ENCODE peak calls at places on chromosomes 16 and 17, in seven cellular contexts. B is activated gamma-delta T cell treated with anti-CD3 and anti-CD28 coated beads, Interleukin-2, amount 50 U/mL, for 16 hours; H is CD4-positive, alpha-beta memory T cell; V is mucosa of gallbladder; J is activated CD8-positive, alpha-beta T cell treated with anti-CD3 and anti-CD28 coated beads, Interleukin-2, amount 10 ng/mL, durations not matched to agents 7 days and 5 days; P is fibroblast of lung; N is head of caudate nucleus. T is an unnamed sample.
A peak's percentile ranks its signal among the peaks of the same experiment; 100 is the strongest.

GRCh38 chr17:2071421-2072281 is 16.7 kb downstream of the HIC1 start:
- DNase-seq in B (no peak), H (no peak), N (no peak), P (peak; percentile 87), V (peak; percentile 71), J (no peak), T (no peak)

GRCh38 chr16:7513429-7513828 is 180.8 kb downstream of the RBFOX1 start:
- DNase-seq in J (no peak), H (no peak), B (no peak), V (no peak), P (no peak), N (no peak), T (no peak)

GRCh38 chr16:13439766-13440165 is 480.2 kb upstream of the ERCC4 start:
- DNase-seq in N (no peak), P (no peak), H (no peak), B (no peak), J (no peak), V (no peak), T (no peak)

GRCh38 chr16:83686726-83687125 is 121.1 kb upstream of the HSBP1 start:
- DNase-seq in H (no peak), V (no peak), B (no peak), N (no peak), P (no peak), J (no peak), T (no peak)

GRCh38 chr17:75549246-75550138 is 24.0 kb downstream of the LLGL2 start:
- DNase-seq in H (no peak), J (no peak), N (no peak), V (peak; percentile 91), B (no peak), P (no peak), T (no peak)

GRCh38 chr16:86984975-86985655 is 332.1 kb downstream of the C16orf95 start:
- DNase-seq in H (no peak), B (no peak), P (no peak), J (no peak), N (no peak), V (peak; percentile 28), T (no peak)

GRCh38 chr17:48406936-48407567 is 23.0 kb downstream of the SKAP1 start:
- DNase-seq in H (no peak), J (no peak), N (no peak), P (no peak), V (no peak), B (no peak), T (no peak)

GRCh38 chr17:4551796-4552525 is 3.2 kb downstream of the MYBBP1A start:
- DNase-seq in B (no peak), J (no peak), P (no peak), H (no peak), N (no peak), V (no peak), T (no peak)

GRCh38 chr17:1726626-1727257 is 2.2 kb downstream of the WDR81 start:
- DNase-seq in J (no peak), N (no peak), V (no peak), B (no peak), H (no peak), P (no peak), T (no peak)

GRCh38 chr17:46770818-46771600 is 47.5 kb downstream of the WNT3 start:
- DNase-seq in N (peak; percentile 69), H (peak; percentile 15), J (no peak), B (no peak), V (no peak), P (peak; percentile 17), T (no peak)

GRCh38 chr17:73492802-73493139 is 151.5 kb downstream of the SDK2 start:
- DNase-seq in V (no peak), B (no peak), J (no peak), N (no peak), H (no peak), P (no peak), T (no peak)

GRCh38 chr16:50261707-50262235 is 4.6 kb upstream of the ADCY7 start:
- DNase-seq in N (no peak), J (no peak), V (no peak), P (no peak), H (no peak), B (no peak), T (no peak)

GRCh38 chr16:35431829-35432663 is 1972.6 kb downstream of the TP53TG3F start:
- DNase-seq in N (peak; percentile 10), B (no peak), H (no peak), P (no peak), J (peak; percentile 20), V (no peak), T (no peak)

GRCh38 chr17:72726936-72727335 is 365.6 kb downstream of the SLC39A11 start:
- DNase-seq in B (no peak), J (peak; percentile 68), H (peak; percentile 44), P (peak; percentile 34), N (no peak), V (no peak), T (peak; percentile 13)

T was measured in central memory CD8-positive, alpha-beta T cell.